ENCODE peak calls at places on chromosomes 1 and 21, in five cellular contexts. H is RPMI7951, L is upper lobe of right lung, X is cardiac fibroblast, J is left ventricle myocardium superior. B is an unnamed sample.

GRCh38 chr1:234978397-234979291 is 150.0 kb downstream of the TOMM20 start:
- DNase-seq in H (peak), L (peak), X (peak), J (peak), B (no peak)

GRCh38 chr1:49364676-49365075 is 588.0 kb upstream of the BEND5 start:
- DNase-seq in H (peak), L (no peak), X (no peak), J (no peak), B (no peak)

GRCh38 chr1:2289607-2290006 is 61.5 kb downstream of the SKI start:
- DNase-seq in H (peak), L (no peak), X (no peak), J (no peak), B (no peak)

GRCh38 chr1:51433972-51434510 is 85.0 kb downstream of the EPS15 start:
- DNase-seq in H (no peak), L (no peak), X (no peak), J (no peak), B (no peak)

GRCh38 chr1:112026018-112026417 is 36.5 kb upstream of the KCND3 start:
- DNase-seq in H (peak), L (no peak), X (no peak), J (no peak), B (no peak)

GRCh38 chr1:201335174-201335870 is 42.2 kb downstream of the TNNT2 start:
- DNase-seq in H (peak), L (peak), X (no peak), J (no peak), B (no peak)

GRCh38 chr1:108016451-108016920 is 51.5 kb upstream of the VAV3 start:
- DNase-seq in H (peak), L (no peak), X (peak), J (no peak), B (no peak)

GRCh38 chr1:234722904-234723588 is 113.1 kb upstream of the IRF2BP2 start:
- DNase-seq in H (peak), L (peak), X (peak), J (peak), B (no peak)

GRCh38 chr1:4048921-4049320 is 148.8 kb upstream of the C1orf174 start:
- DNase-seq in H (no peak), L (no peak), X (no peak), J (no peak), B (no peak)

GRCh38 chr1:205435904-205436573 is 14.2 kb upstream of the LEMD1 start:
- DNase-seq in H (no peak), L (no peak), X (no peak), J (no peak), B (no peak)

GRCh38 chr1:25239681-25240541 is 7.3 kb downstream of the RSRP1 start:
- DNase-seq in H (peak), L (peak), X (peak), J (peak), B (peak)

GRCh38 chr21:15549671-15550070 is 180.1 kb upstream of the USP25 start:
- DNase-seq in H (peak), L (no peak), X (peak), J (no peak), B (no peak)

GRCh38 chr1:108079550-108079949 is 114.6 kb upstream of the VAV3 start:
- DNase-seq in H (no peak), L (no peak), X (no peak), J (no peak), B (no peak)

GRCh38 chr1:200899015-200899386 is 4.3 kb downstream of the INAVA start:
- DNase-seq in H (no peak), L (no peak), X (no peak), J (no peak), B (no peak)

GRCh38 chr1:34852677-34853217 is 6.8 kb downstream of the SMIM12 start:
- DNase-seq in H (peak), L (peak), X (peak), J (peak), B (peak)

GRCh38 chr1:168135982-168136708 is 585 bp downstream of the GPR161 start:
- DNase-seq in H (no peak), L (peak), X (peak), J (peak), B (no peak)

GRCh38 chr21:45281411-45282282 is 6.0 kb downstream of the POFUT2 start:
- DNase-seq in H (no peak), L (peak), X (no peak), J (no peak), B (no peak)

GRCh38 chr1:194710671-194711070 is 1524.3 kb upstream of the B3GALT2 start:
- DNase-seq in H (no peak), L (no peak), X (no peak), J (no peak), B (peak)

GRCh38 chr1:145981299-145981600 is 15.1 kb downstream of the TXNIP start:
- DNase-seq in H (no peak), L (no peak), X (no peak), J (peak), B (no peak)

GRCh38 chr1:116290085-116290670 is 82.9 kb upstream of the ATP1A1 start:
- DNase-seq in H (peak), L (no peak), X (no peak), J (no peak), B (no peak)

GRCh38 chr1:107389410-107390075 is 248.7 kb downstream of the NTNG1 start:
- DNase-seq in H (no peak), L (no peak), X (no peak), J (no peak), B (no peak)

GRCh38 chr1:156153362-156153761 is at the start of gene SEMA4A:
- DNase-seq in H (no peak), L (peak), X (no peak), J (no peak), B (no peak)

GRCh38 chr1:81412954-81413353 is 387.8 kb upstream of the ADGRL2 start:
- DNase-seq in H (no peak), L (no peak), X (no peak), J (no peak), B (no peak)

GRCh38 chr1:182616130-182617074 is 12.2 kb upstream of the RGS16 start:
- DNase-seq in H (peak), L (peak), X (no peak), J (peak), B (peak)

GRCh38 chr1:161200992-161201827 is 957 bp upstream of the NDUFS2 start:
- DNase-seq in H (peak), L (no peak), X (peak), J (peak), B (peak)

GRCh38 chr1:213014642-213015041 is 1.0 kb downstream of the ANGEL2 start:
- DNase-seq in H (peak), L (no peak), X (peak), J (no peak), B (no peak)

GRCh38 chr1:175919001-175919400 is 175.6 kb upstream of the TNR start:
- DNase-seq in H (no peak), L (no peak), X (no peak), J (no peak), B (no peak)

GRCh38 chr1:203338335-203339036 is 12.4 kb downstream of the FMOD start:
- DNase-seq in H (peak), L (no peak), X (peak), J (peak), B (peak)

GRCh38 chr1:111471012-111471411 is 2.8 kb upstream of the C1orf162 start:
- DNase-seq in H (no peak), L (peak), X (no peak), J (peak), B (peak)

GRCh38 chr1:114703242-114703641 is 7.9 kb upstream of the AMPD1 start:
- DNase-seq in H (no peak), L (no peak), X (no peak), J (no peak), B (no peak)

GRCh38 chr1:208598021-208598420 is 353.8 kb upstream of the PLXNA2 start:
- DNase-seq in H (no peak), L (no peak), X (no peak), J (no peak), B (no peak)

GRCh38 chr21:15559612-15560011 is 170.2 kb upstream of the USP25 start:
- DNase-seq in H (no peak), L (no peak), X (no peak), J (no peak), B (no peak)

GRCh38 chr1:156927215-156928042 is 7.0 kb downstream of the LRRC71 start:
- DNase-seq in H (peak), L (peak), X (peak), J (peak), B (peak)

GRCh38 chr1:155128755-155129473 is 1.2 kb downstream of the EFNA1 start:
- DNase-seq in H (no peak), L (peak), X (no peak), J (peak), B (peak)

GRCh38 chr1:181541947-181542346 is 58.6 kb downstream of the CACNA1E start:
- DNase-seq in H (peak), L (no peak), X (peak), J (no peak), B (no peak)